ENCODE peak calls at places on chromosomes 5 and 9, in six cellular contexts. Y, K, T, X, M and E are unnamed samples.

GRCh38 chr5:145585443-145586148 is 249.5 kb downstream of the PRELID2 start:
- DNase-seq in M (no peak), K (no peak), T (no peak), X (no peak), Y (no peak), E (no peak)

GRCh38 chr5:177446184-177447065 is at the start of gene PRR7:
- DNase-seq in X (no peak), M (peak; percentile 73), K (peak; percentile 63), T (no peak), Y (peak; percentile 61), E (peak; percentile 89)

GRCh38 chr9:21681641-21682040 is 120.8 kb upstream of the MTAP start:
- DNase-seq in M (peak; percentile 81), K (peak; percentile 31), X (peak; percentile 79), T (peak; percentile 100), Y (no peak), E (no peak)

GRCh38 chr5:891837-892389 is 688 bp downstream of the BRD9 start:
- DNase-seq in T (peak; percentile 20), M (no peak), Y (no peak), X (no peak), K (peak; percentile 27), E (peak; percentile 64)

GRCh38 chr5:53406630-53407316 is 73.7 kb upstream of the FST start:
- DNase-seq in K (peak; percentile 75), T (peak; percentile 96), M (peak; percentile 68), Y (no peak), X (no peak), E (no peak)

GRCh38 chr9:121884057-121884512 is 209.0 kb downstream of the TTLL11 start:
- DNase-seq in M (no peak), K (no peak), T (no peak), Y (no peak), X (no peak), E (no peak)

GRCh38 chr5:146564036-146564762 is 48.2 kb upstream of the GPR151 start:
- DNase-seq in Y (no peak), T (peak; percentile 50), M (no peak), X (no peak), K (peak; percentile 49), E (no peak)

GRCh38 chr9:126683698-126684044 is 69.9 kb downstream of the LMX1B start:
- DNase-seq in K (no peak), M (no peak), X (no peak), Y (no peak), T (no peak), E (no peak)

GRCh38 chr9:111627260-111627963 is 3.7 kb upstream of the DNAJC25 start:
- DNase-seq in X (no peak), M (no peak), K (peak; percentile 65), T (no peak), Y (no peak), E (no peak)

GRCh38 chr9:4666042-4666699 is at the start of gene SPATA6L:
- DNase-seq in T (peak; percentile 34), Y (peak; percentile 29), X (no peak), K (peak; percentile 32), M (peak; percentile 63), E (peak; percentile 62)

GRCh38 chr9:38434833-38435232 is 10.6 kb upstream of the IGFBPL1 start:
- DNase-seq in Y (no peak), M (no peak), T (no peak), K (no peak), X (no peak), E (no peak)

GRCh38 chr5:176192094-176192721 is 46.0 kb upstream of the SIMC1 start:
- DNase-seq in X (no peak), M (no peak), K (no peak), T (no peak), Y (no peak), E (no peak)

GRCh38 chr9:94915476-94916450 is 189.3 kb downstream of the AOPEP start:
- DNase-seq in Y (peak; percentile 28), M (no peak), T (no peak), K (no peak), X (no peak), E (no peak)

GRCh38 chr5:169546346-169546745 is 37.2 kb upstream of the SPDL1 start:
- DNase-seq in K (no peak), T (no peak), M (no peak), Y (no peak), X (no peak), E (no peak)

GRCh38 chr5:169550227-169550626 is 33.3 kb upstream of the SPDL1 start:
- DNase-seq in M (no peak), K (no peak), Y (no peak), X (no peak), T (no peak), E (no peak)

GRCh38 chr5:169549453-169549852 is 34.1 kb upstream of the SPDL1 start:
- DNase-seq in K (no peak), X (no peak), T (no peak), M (no peak), Y (no peak), E (no peak)

GRCh38 chr5:169547508-169547907 is 36.1 kb upstream of the SPDL1 start:
- DNase-seq in K (no peak), T (peak; percentile 12), Y (no peak), X (no peak), M (no peak), E (no peak)

GRCh38 chr5:169548315-169548714 is 35.3 kb upstream of the SPDL1 start:
- DNase-seq in K (peak; percentile 55), T (peak; percentile 57), X (no peak), M (peak; percentile 68), Y (no peak), E (no peak)
- TF ChIP-seq CTCF in K (peak; percentile 78), T (peak; percentile 40), X (peak; percentile 32), M (peak; percentile 92), Y (peak; percentile 68), E (no peak)

GRCh38 chr9:127721391-127721821 is 5.5 kb downstream of the TTC16 start:
- DNase-seq in X (no peak), M (peak; percentile 87), K (peak; percentile 67), T (peak; percentile 52), Y (no peak), E (no peak)
- TF ChIP-seq CTCF in X (no peak), M (no peak), K (peak; percentile 20), T (no peak), Y (no peak), E (no peak)

GRCh38 chr5:160421625-160422258 is at the start of gene PTTG1:
- DNase-seq in M (peak; percentile 95), Y (peak; percentile 97), K (peak; percentile 100), T (peak; percentile 94), X (peak; percentile 67), E (peak; percentile 88)
- TF ChIP-seq CTCF in M (no peak), Y (no peak), K (no peak), T (no peak), X (no peak), E (no peak)

GRCh38 chr5:68116408-68116807 is 99.1 kb upstream of the PIK3R1 start:
- DNase-seq in T (no peak), K (no peak), X (no peak), Y (no peak), M (no peak), E (no peak)
- TF ChIP-seq CTCF in T (no peak), K (no peak), X (no peak), Y (no peak), M (no peak), E (no peak)

GRCh38 chr5:98768160-98769005 is 5.1 kb upstream of the RGMB start:
- DNase-seq in K (peak; percentile 67), Y (peak; percentile 89), T (peak; percentile 58), X (no peak), M (peak; percentile 52), E (peak; percentile 53)

GRCh38 chr5:98769256-98770157 is 4.0 kb upstream of the RGMB start:
- DNase-seq in K (peak; percentile 55), T (no peak), X (peak; percentile 38), Y (peak; percentile 63), M (peak; percentile 16), E (peak; percentile 57)

GRCh38 chr5:98767563-98767962 is 5.9 kb upstream of the RGMB start:
- DNase-seq in Y (no peak), X (no peak), T (no peak), M (no peak), K (no peak), E (no peak)

GRCh38 chr5:98770158-98770910 is 3.1 kb upstream of the RGMB start:
- DNase-seq in T (peak; percentile 36), X (no peak), M (peak; percentile 25), K (peak; percentile 78), Y (no peak), E (peak; percentile 50)

DNA sequence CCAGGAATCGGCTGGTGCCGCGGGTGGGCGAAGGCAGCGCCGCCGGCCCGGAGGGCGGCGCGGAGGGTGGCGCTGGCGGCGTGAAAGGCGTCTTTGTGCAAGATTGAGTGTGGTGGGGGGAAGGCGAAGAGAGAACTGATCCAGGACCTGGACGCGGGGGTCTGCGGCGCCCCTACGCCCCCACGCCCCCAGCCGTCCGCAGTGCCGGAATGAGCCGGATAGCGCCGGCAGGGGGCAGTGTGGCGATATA is 4.5 kb upstream of the RGMB start:
- DNase-seq in K (peak; percentile 40), M (no peak), T (no peak), X (no peak), Y (no peak), E (peak; percentile 66)
- TF ChIP-seq CTCF in K (peak; percentile 81), M (peak; percentile 77), T (peak; percentile 82), X (peak; percentile 83), Y (peak; percentile 76), E (peak; percentile 61)

GRCh38 chr9:92236465-92236864 is 57.0 kb downstream of the IARS1 start:
- DNase-seq in K (no peak), Y (no peak), X (no peak), T (no peak), M (no peak), E (no peak)
- TF ChIP-seq CTCF in K (no peak), Y (no peak), X (no peak), T (no peak), M (no peak), E (no peak)

GRCh38 chr5:43019615-43020293 is 20.4 kb downstream of the ANXA2R start:
- DNase-seq in M (peak; percentile 88), Y (peak; percentile 74), T (peak; percentile 71), K (no peak), X (no peak), E (peak; percentile 75)
- TF ChIP-seq CTCF in M (no peak), Y (peak; percentile 65), T (peak; percentile 62), K (no peak), X (peak; percentile 70), E (peak; percentile 32)